ENCODE peak calls at places on chromosomes 11 and 22, in four cellular contexts. Q, I, Z and U are unnamed samples.

GRCh38 chr11:113148652-113149051 is 165.7 kb upstream of the TTC12 start:
- DNase-seq in Q (no peak), I (no peak), Z (no peak), U (no peak)

GRCh38 chr22:44221710-44222475 is 41.2 kb downstream of the PARVG start:
- DNase-seq in Q (no peak), I (no peak), Z (no peak), U (no peak)

GRCh38 chr22:25067851-25068421 is 115.4 kb downstream of the KIAA1671 start:
- DNase-seq in Q (no peak), I (no peak), Z (no peak), U (peak; percentile 18)

GRCh38 chr11:46452918-46453517 is 61.4 kb upstream of the CHRM4 start:
- DNase-seq in Q (no peak), I (no peak), Z (no peak), U (no peak)

GRCh38 chr11:32113200-32113599 is 22.3 kb downstream of the RCN1 start:
- DNase-seq in Q (no peak), I (no peak), Z (no peak), U (peak; percentile 84)

GRCh38 chr11:29161216-29161615 is 855.6 kb downstream of the KCNA4 start:
- DNase-seq in Q (no peak), I (no peak), Z (no peak), U (no peak)

GRCh38 chr22:17370036-17370765 is 941 bp downstream of the CECR2 start:
- DNase-seq in Q (no peak), I (no peak), Z (no peak), U (no peak)

GRCh38 chr11:20373102-20373501 is 9.6 kb downstream of the HTATIP2 start:
- DNase-seq in Q (no peak), I (no peak), Z (no peak), U (no peak)

GRCh38 chr11:128417607-128418324 is 169.6 kb downstream of the ETS1 start:
- DNase-seq in Q (peak; percentile 86), I (no peak), Z (no peak), U (peak; percentile 76)

GRCh38 chr11:105621985-105622384 is 12.1 kb downstream of the GRIA4 start:
- DNase-seq in Q (no peak), I (no peak), Z (no peak), U (no peak)

GRCh38 chr22:38930512-38930911 is 26.9 kb upstream of the APOBEC3A start:
- DNase-seq in Q (no peak), I (no peak), Z (no peak), U (no peak)

GRCh38 chr22:38924197-38924952 is 33.0 kb upstream of the APOBEC3A start:
- DNase-seq in Q (peak; percentile 59), I (peak; percentile 75), Z (peak; percentile 77), U (peak; percentile 60)

GRCh38 chr22:38923463-38924196 is 33.8 kb upstream of the APOBEC3A start:
- DNase-seq in Q (peak; percentile 14), I (peak; percentile 93), Z (peak; percentile 80), U (peak; percentile 13)

GRCh38 chr22:38925571-38926041 is 31.8 kb upstream of the APOBEC3A start:
- DNase-seq in Q (no peak), I (no peak), Z (no peak), U (no peak)

GRCh38 chr22:38927033-38927789 is 30.2 kb upstream of the APOBEC3A start:
- DNase-seq in Q (no peak), I (peak; percentile 84), Z (peak; percentile 50), U (no peak)
- H3K4me3 ChIP-seq in Q (peak overlapping the region; percentile 41), I (peak overlapping the region; percentile 46), Z (peak overlapping the region; percentile 42), U (no peak overlapping the region)

GRCh38 chr11:116581349-116581748 is 191.4 kb downstream of the BUD13 start:
- DNase-seq in Q (no peak), I (no peak), Z (no peak), U (no peak)

GRCh38 chr11:116582621-116583020 is 190.2 kb downstream of the BUD13 start:
- DNase-seq in Q (no peak), I (no peak), Z (no peak), U (no peak)

GRCh38 chr11:116578971-116579687 is 193.7 kb downstream of the BUD13 start:
- DNase-seq in Q (no peak), I (no peak), Z (peak; percentile 22), U (no peak)

GRCh38 chr11:116579857-116580727 is 192.7 kb downstream of the BUD13 start:
- DNase-seq in Q (no peak), I (no peak), Z (no peak), U (no peak)

DNA sequence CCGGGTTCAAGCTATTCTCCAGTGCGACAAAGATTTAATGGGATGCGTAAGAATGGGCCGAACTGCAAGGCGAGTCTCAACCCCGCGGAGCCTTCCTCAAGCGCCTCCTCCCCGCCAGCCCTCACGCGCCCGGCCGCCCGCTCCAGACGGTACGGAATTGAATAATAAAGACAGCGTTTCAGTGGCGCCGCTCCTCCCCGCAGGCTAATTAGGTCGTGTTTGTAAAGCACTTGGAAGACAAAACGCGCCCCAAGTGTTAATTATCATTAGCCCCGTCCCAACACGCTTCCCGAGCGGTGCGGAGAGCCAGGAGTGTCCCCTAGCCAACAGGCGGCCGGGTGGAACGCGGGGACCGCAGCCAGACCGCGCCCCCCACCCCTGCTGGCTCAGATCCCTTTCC is 192.0 kb downstream of the BUD13 start:
- DNase-seq in Q (no peak), I (no peak), Z (no peak), U (no peak)
- H3K4me3 ChIP-seq in Q (no peak overlapping the region), I (peak overlapping the region; percentile 24), Z (no peak overlapping the region), U (no peak overlapping the region)

DNA sequence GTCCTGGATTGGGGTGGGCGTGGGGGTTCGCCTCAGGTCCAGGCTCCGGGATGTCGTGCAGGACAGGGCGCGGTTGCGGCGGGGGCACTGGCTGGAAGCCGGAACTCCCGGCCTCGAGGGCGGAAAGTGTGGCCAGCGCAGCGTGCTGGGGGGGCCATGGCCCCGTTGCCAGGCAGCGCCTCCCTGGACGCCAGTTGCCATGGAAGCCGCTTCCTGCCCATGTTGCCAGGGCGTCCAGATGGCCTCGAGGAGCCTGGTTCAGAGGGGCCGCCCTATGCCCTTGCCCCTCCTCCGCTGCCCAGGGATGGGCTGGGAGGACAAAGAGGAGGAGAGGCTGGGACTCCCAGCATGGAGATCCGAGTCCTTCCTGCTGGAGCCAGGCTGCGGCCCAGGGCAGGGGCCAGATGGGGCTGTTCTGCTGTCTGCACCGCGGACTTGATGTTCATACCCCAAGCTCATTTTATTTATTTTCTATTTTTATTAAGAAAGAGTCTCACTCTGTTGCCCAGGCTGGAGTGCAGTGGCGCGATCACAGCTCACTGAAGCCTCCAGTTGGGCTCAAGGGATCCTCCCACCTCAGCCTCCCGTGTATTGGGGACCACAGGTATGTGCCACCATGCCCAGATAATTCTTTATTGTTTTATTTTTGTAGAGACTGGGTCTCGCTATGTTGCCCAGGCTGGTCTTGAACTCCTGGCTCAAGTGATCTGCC is 4.6 kb upstream of the CCDC188 start:
- DNase-seq in Q (no peak), I (no peak), Z (no peak), U (no peak)
- H3K4me3 ChIP-seq in Q (peak overlapping the region; percentile 43), I (no peak overlapping the region), Z (peak overlapping the region; percentile 16), U (peak overlapping the region; percentile 45)

GRCh38 chr11:85813721-85814120 is 2.8 kb upstream of the SYTL2 start:
- DNase-seq in Q (no peak), I (no peak), Z (no peak), U (no peak)
- H3K4me3 ChIP-seq in Q (no peak overlapping the region), I (no peak overlapping the region), Z (no peak overlapping the region), U (no peak overlapping the region)